ENCODE peak calls at places on chromosomes 13 and 19, in eight cellular contexts. Y, U, S, I, Q, K, J and E are unnamed samples.

GRCh38 chr19:1292419-1293151 is 6.9 kb downstream of the EFNA2 start:
- DNase-seq in Y (no peak), U (no peak), I (no peak), J (no peak), S (no peak), Q (no peak), K (no peak), E (no peak)

GRCh38 chr13:76454991-76455390 is 431.2 kb downstream of the KCTD12 start:
- DNase-seq in Y (no peak), K (no peak), U (no peak), I (no peak), Q (no peak), J (no peak), S (no peak), E (no peak)

GRCh38 chr13:31591834-31592233 is 147.5 kb upstream of the RXFP2 start:
- DNase-seq in U (no peak), Q (no peak), Y (no peak), J (no peak), I (no peak), K (no peak), S (no peak), E (no peak)

GRCh38 chr13:27712421-27712820 is 79.9 kb upstream of the GSX1 start:
- DNase-seq in J (no peak), Y (no peak), K (peak), Q (peak), S (no peak), I (peak), U (no peak), E (no peak)

GRCh38 chr19:58108546-58108817 is 10.5 kb upstream of the ZSCAN18 start:
- DNase-seq in Q (no peak), S (no peak), Y (no peak), K (no peak), U (no peak), I (no peak), J (no peak), E (no peak)

GRCh38 chr19:11210656-11210928 is 13.2 kb upstream of the KANK2 start:
- DNase-seq in U (no peak), Q (no peak), S (no peak), Y (no peak), J (no peak), K (no peak), I (no peak), E (no peak)

GRCh38 chr13:34738251-34739170 is 203.6 kb upstream of the NBEA start:
- DNase-seq in K (no peak), S (no peak), U (no peak), Q (no peak), J (no peak), I (no peak), Y (no peak), E (no peak)

GRCh38 chr13:70203661-70204229 is 95.5 kb upstream of the KLHL1 start:
- DNase-seq in K (no peak), J (no peak), S (no peak), Q (no peak), U (no peak), Y (no peak), I (no peak), E (no peak)

GRCh38 chr19:31296741-31297390 is 52.4 kb downstream of the TSHZ3 start:
- DNase-seq in Y (no peak), S (no peak), J (no peak), Q (no peak), U (no peak), K (no peak), I (no peak), E (no peak)

GRCh38 chr13:50208826-50209335 is 193.6 kb downstream of the KCNRG start:
- DNase-seq in K (peak), Y (no peak), U (no peak), J (peak), I (no peak), Q (peak), S (no peak), E (no peak)

GRCh38 chr19:45782820-45783785 is 813 bp upstream of the DMPK start:
- DNase-seq in S (no peak), J (peak), K (peak), Q (peak), Y (no peak), U (no peak), I (peak), E (no peak)

GRCh38 chr19:28831464-28831863 is 381.5 kb downstream of the UQCRFS1 start:
- DNase-seq in I (no peak), U (no peak), Y (no peak), J (no peak), Q (no peak), S (no peak), K (no peak), E (no peak)

GRCh38 chr19:33374406-33374703 is 846 bp downstream of the CEBPG start:
- DNase-seq in I (no peak), Y (no peak), K (no peak), S (peak), Q (peak), U (no peak), J (no peak), E (no peak)

GRCh38 chr19:58229255-58229639 is 533 bp downstream of the ZNF544 start:
- DNase-seq in K (peak), Y (no peak), U (no peak), J (no peak), S (peak), Q (peak), I (peak), E (no peak)